ENCODE peak calls at places on chromosomes 4 and X, in nine cellular contexts. C is fibroblast of lung, B is cardiac fibroblast, Z is pons, N is brain pericyte, V is posterior cingulate gyrus, P is ACHN, W is COR-L47, Q is iris pigment epithelial cell. K is an unnamed sample.
A peak's percentile ranks its signal among the peaks of the same experiment; 100 is the strongest.

GRCh38 chrX:132480581-132481203 is 8.1 kb downstream of the MBNL3 start:
- DNase-seq in C (peak; percentile 17), B (peak; percentile 63), Z (peak; percentile 70), N (no peak), V (no peak), P (peak; percentile 26), W (peak; percentile 58), Q (peak; percentile 3), K (peak; percentile 92)

GRCh38 chr4:100494166-100494565 is 23.7 kb downstream of the EMCN start:
- DNase-seq in C (peak; percentile 29), B (no peak), Z (no peak), N (no peak), V (no peak), P (no peak), W (no peak), Q (peak; percentile 63), K (peak; percentile 52)

GRCh38 chrX:131752493-131753198 is 208.8 kb downstream of the OR13H1 start:
- DNase-seq in C (peak; percentile 73), B (no peak), Z (no peak), N (no peak), V (peak; percentile 66), P (no peak), W (no peak), Q (peak; percentile 70), K (peak; percentile 93)

GRCh38 chrX:136353519-136354095 is 52.8 kb downstream of the ADGRG4 start:
- DNase-seq in C (no peak), B (no peak), Z (no peak), N (no peak), V (no peak), P (no peak), W (no peak), Q (peak; percentile 5), K (no peak)

GRCh38 chr4:8836664-8837171 is 34.9 kb downstream of the HMX1 start:
- DNase-seq in C (no peak), B (no peak), Z (no peak), N (no peak), V (no peak), P (no peak), W (no peak), Q (no peak), K (no peak)

GRCh38 chr4:169282429-169283113 is 11.8 kb upstream of the SH3RF1 start:
- DNase-seq in C (no peak), B (no peak), Z (no peak), N (no peak), V (no peak), P (no peak), W (no peak), Q (peak; percentile 53), K (no peak)

GRCh38 chr4:2425386-2426068 is 6.8 kb downstream of the CFAP99 start:
- DNase-seq in C (no peak), B (no peak), Z (no peak), N (no peak), V (no peak), P (no peak), W (no peak), Q (no peak), K (no peak)

GRCh38 chr4:43014266-43014665 is 121.8 kb downstream of the GRXCR1 start:
- DNase-seq in C (no peak), B (no peak), Z (no peak), N (no peak), V (no peak), P (no peak), W (no peak), Q (no peak), K (no peak)